ENCODE peak calls at places on chromosome 21, in six cellular contexts. One of them, this sample, is unnamed.
A peak's percentile ranks its signal among the peaks of the same experiment; 100 is the strongest.

GRCh38 chr21:39927304-39927886 is 60.2 kb downstream of the PCP4 start:
- DNase-seq in astrocyte: no peak
- DNase-seq in tibial artery: no peak
- DNase-seq in body of pancreas: peak; percentile 36
- DNase-seq in CD8-positive, alpha-beta T cell: no peak
- DNase-seq in heart left ventricle: no peak
- DNase-seq in this sample: no peak

GRCh38 chr21:43190544-43191340 is 21.9 kb downstream of the CRYAA start:
- DNase-seq in astrocyte: no peak
- DNase-seq in tibial artery: no peak
- DNase-seq in body of pancreas: no peak
- DNase-seq in CD8-positive, alpha-beta T cell: no peak
- DNase-seq in heart left ventricle: peak; percentile 42
- DNase-seq in this sample: no peak

GRCh38 chr21:25569711-25570110 is 37.6 kb downstream of the MRPL39 start:
- DNase-seq in astrocyte: no peak
- DNase-seq in tibial artery: no peak
- DNase-seq in body of pancreas: no peak
- DNase-seq in CD8-positive, alpha-beta T cell: no peak
- DNase-seq in heart left ventricle: no peak
- DNase-seq in this sample: no peak

GRCh38 chr21:14569868-14570267 is 23.8 kb upstream of the SAMSN1 start:
- DNase-seq in astrocyte: no peak
- DNase-seq in tibial artery: no peak
- DNase-seq in body of pancreas: no peak
- DNase-seq in CD8-positive, alpha-beta T cell: no peak
- DNase-seq in heart left ventricle: no peak
- DNase-seq in this sample: no peak

GRCh38 chr21:43718872-43719747 is at the start of gene PDXK:
- DNase-seq in astrocyte: peak; percentile 63
- DNase-seq in tibial artery: peak; percentile 78
- DNase-seq in body of pancreas: peak; percentile 88
- DNase-seq in CD8-positive, alpha-beta T cell: peak; percentile 66
- DNase-seq in heart left ventricle: peak; percentile 95
- DNase-seq in this sample: no peak

GRCh38 chr21:19508442-19508841 is 1104.9 kb upstream of the TMPRSS15 start:
- DNase-seq in astrocyte: no peak
- DNase-seq in tibial artery: no peak
- DNase-seq in body of pancreas: no peak
- DNase-seq in CD8-positive, alpha-beta T cell: no peak
- DNase-seq in heart left ventricle: no peak
- DNase-seq in this sample: no peak

GRCh38 chr21:28215214-28215954 is 777.3 kb downstream of the LTN1 start:
- DNase-seq in astrocyte: peak; percentile 44
- DNase-seq in tibial artery: peak; percentile 27
- DNase-seq in body of pancreas: no peak
- DNase-seq in CD8-positive, alpha-beta T cell: no peak
- DNase-seq in heart left ventricle: no peak
- DNase-seq in this sample: no peak

GRCh38 chr21:34962586-34963222 is 86.4 kb downstream of the RUNX1 start:
- DNase-seq in astrocyte: no peak
- DNase-seq in tibial artery: no peak
- DNase-seq in body of pancreas: no peak
- DNase-seq in CD8-positive, alpha-beta T cell: no peak
- DNase-seq in heart left ventricle: no peak
- DNase-seq in this sample: no peak

GRCh38 chr21:42250422-42251403 is 31.8 kb downstream of the ABCG1 start:
- DNase-seq in astrocyte: no peak
- DNase-seq in tibial artery: no peak
- DNase-seq in body of pancreas: no peak
- DNase-seq in CD8-positive, alpha-beta T cell: no peak
- DNase-seq in heart left ventricle: no peak
- DNase-seq in this sample: no peak

GRCh38 chr21:25944082-25944481 is 209.3 kb downstream of the GABPA start:
- DNase-seq in astrocyte: no peak
- DNase-seq in tibial artery: no peak
- DNase-seq in body of pancreas: no peak
- DNase-seq in CD8-positive, alpha-beta T cell: no peak
- DNase-seq in heart left ventricle: no peak
- DNase-seq in this sample: no peak

GRCh38 chr21:21434944-21435343 is 436.7 kb downstream of the NCAM2 start:
- DNase-seq in astrocyte: no peak
- DNase-seq in tibial artery: no peak
- DNase-seq in body of pancreas: no peak
- DNase-seq in CD8-positive, alpha-beta T cell: no peak
- DNase-seq in heart left ventricle: no peak
- DNase-seq in this sample: no peak

GRCh38 chr21:41112740-41113692 is 54.9 kb upstream of the BACE2 start:
- DNase-seq in astrocyte: peak; percentile 99
- DNase-seq in tibial artery: peak; percentile 47
- DNase-seq in body of pancreas: no peak
- DNase-seq in CD8-positive, alpha-beta T cell: no peak
- DNase-seq in heart left ventricle: no peak
- DNase-seq in this sample: no peak

GRCh38 chr21:28332796-28333195 is 659.9 kb downstream of the LTN1 start:
- DNase-seq in astrocyte: no peak
- DNase-seq in tibial artery: no peak
- DNase-seq in body of pancreas: no peak
- DNase-seq in CD8-positive, alpha-beta T cell: no peak
- DNase-seq in heart left ventricle: no peak
- DNase-seq in this sample: no peak

GRCh38 chr21:46457801-46458314 is 833 bp upstream of the DIP2A start:
- DNase-seq in astrocyte: peak; percentile 43
- DNase-seq in tibial artery: peak; percentile 40
- DNase-seq in body of pancreas: peak; percentile 37
- DNase-seq in CD8-positive, alpha-beta T cell: no peak
- DNase-seq in heart left ventricle: peak; percentile 79
- DNase-seq in this sample: no peak

GRCh38 chr21:17823846-17824245 is 4.7 kb upstream of the C21orf91 start:
- DNase-seq in astrocyte: no peak
- DNase-seq in tibial artery: no peak
- DNase-seq in body of pancreas: no peak
- DNase-seq in CD8-positive, alpha-beta T cell: no peak
- DNase-seq in heart left ventricle: no peak
- DNase-seq in this sample: no peak

GRCh38 chr21:36199021-36199420 is 42.4 kb downstream of the DOP1B start:
- DNase-seq in astrocyte: no peak
- DNase-seq in tibial artery: no peak
- DNase-seq in body of pancreas: no peak
- DNase-seq in CD8-positive, alpha-beta T cell: no peak
- DNase-seq in heart left ventricle: no peak
- DNase-seq in this sample: no peak

GRCh38 chr21:43597052-43597451 is 62.2 kb downstream of the HSF2BP start:
- DNase-seq in astrocyte: peak; percentile 93
- DNase-seq in tibial artery: no peak
- DNase-seq in body of pancreas: no peak
- DNase-seq in CD8-positive, alpha-beta T cell: no peak
- DNase-seq in heart left ventricle: no peak
- DNase-seq in this sample: no peak

GRCh38 chr21:20329636-20330035 is 668.6 kb upstream of the NCAM2 start:
- DNase-seq in astrocyte: no peak
- DNase-seq in tibial artery: no peak
- DNase-seq in body of pancreas: no peak
- DNase-seq in CD8-positive, alpha-beta T cell: no peak
- DNase-seq in heart left ventricle: no peak
- DNase-seq in this sample: no peak

GRCh38 chr21:43020177-43020576 is 45.8 kb downstream of the PKNOX1 start:
- DNase-seq in astrocyte: no peak
- DNase-seq in tibial artery: no peak
- DNase-seq in body of pancreas: no peak
- DNase-seq in CD8-positive, alpha-beta T cell: no peak
- DNase-seq in heart left ventricle: no peak
- DNase-seq in this sample: no peak

GRCh38 chr21:42524341-42525227 is 10.9 kb downstream of the SLC37A1 start:
- DNase-seq in astrocyte: peak; percentile 56
- DNase-seq in tibial artery: peak; percentile 69
- DNase-seq in body of pancreas: peak; percentile 67
- DNase-seq in CD8-positive, alpha-beta T cell: peak; percentile 38
- DNase-seq in heart left ventricle: peak; percentile 75
- DNase-seq in this sample: peak; percentile 41

GRCh38 chr21:34818663-34819158 is 149.9 kb downstream of the CLIC6 start:
- DNase-seq in astrocyte: no peak
- DNase-seq in tibial artery: no peak
- DNase-seq in body of pancreas: no peak
- DNase-seq in CD8-positive, alpha-beta T cell: no peak
- DNase-seq in heart left ventricle: no peak
- DNase-seq in this sample: no peak

GRCh38 chr21:46660505-46660904 is 25.0 kb downstream of the PRMT2 start:
- DNase-seq in astrocyte: no peak
- DNase-seq in tibial artery: no peak
- DNase-seq in body of pancreas: no peak
- DNase-seq in CD8-positive, alpha-beta T cell: no peak
- DNase-seq in heart left ventricle: no peak
- DNase-seq in this sample: no peak

GRCh38 chr21:21688877-21689276 is 690.7 kb downstream of the NCAM2 start:
- DNase-seq in astrocyte: peak; percentile 18
- DNase-seq in tibial artery: no peak
- DNase-seq in body of pancreas: no peak
- DNase-seq in CD8-positive, alpha-beta T cell: no peak
- DNase-seq in heart left ventricle: peak; percentile 51
- DNase-seq in this sample: no peak

GRCh38 chr21:39071623-39072214 is 111.5 kb downstream of the PSMG1 start:
- DNase-seq in astrocyte: peak; percentile 60
- DNase-seq in tibial artery: no peak
- DNase-seq in body of pancreas: no peak
- DNase-seq in CD8-positive, alpha-beta T cell: no peak
- DNase-seq in heart left ventricle: no peak
- DNase-seq in this sample: no peak

GRCh38 chr21:29124645-29125044 is 5.8 kb upstream of the MAP3K7CL start:
- DNase-seq in astrocyte: no peak
- DNase-seq in tibial artery: no peak
- DNase-seq in body of pancreas: no peak
- DNase-seq in CD8-positive, alpha-beta T cell: no peak
- DNase-seq in heart left ventricle: no peak
- DNase-seq in this sample: no peak

GRCh38 chr21:28436286-28436932 is 556.3 kb downstream of the LTN1 start:
- DNase-seq in astrocyte: peak; percentile 74
- DNase-seq in tibial artery: no peak
- DNase-seq in body of pancreas: no peak
- DNase-seq in CD8-positive, alpha-beta T cell: no peak
- DNase-seq in heart left ventricle: no peak
- DNase-seq in this sample: no peak

GRCh38 chr21:25956993-25957714 is 213.4 kb downstream of the APP start:
- DNase-seq in astrocyte: peak; percentile 77
- DNase-seq in tibial artery: peak; percentile 53
- DNase-seq in body of pancreas: no peak
- DNase-seq in CD8-positive, alpha-beta T cell: no peak
- DNase-seq in heart left ventricle: no peak
- DNase-seq in this sample: no peak

GRCh38 chr21:16070207-16070651 is 340.4 kb downstream of the USP25 start:
- DNase-seq in astrocyte: peak; percentile 75
- DNase-seq in tibial artery: no peak
- DNase-seq in body of pancreas: no peak
- DNase-seq in CD8-positive, alpha-beta T cell: no peak
- DNase-seq in heart left ventricle: no peak
- DNase-seq in this sample: no peak
- TF ChIP-seq CTCF in astrocyte: peak; percentile 30
- TF ChIP-seq CTCF in tibial artery: no peak
- TF ChIP-seq CTCF in body of pancreas: no peak
- TF ChIP-seq CTCF in CD8-positive, alpha-beta T cell: no peak
- TF ChIP-seq CTCF in heart left ventricle: no peak
- TF ChIP-seq CTCF in this sample: no peak

GRCh38 chr21:37425684-37426083 is 59.1 kb downstream of the DYRK1A start:
- DNase-seq in astrocyte: no peak
- DNase-seq in tibial artery: no peak
- DNase-seq in body of pancreas: no peak
- DNase-seq in CD8-positive, alpha-beta T cell: no peak
- DNase-seq in heart left ventricle: no peak
- DNase-seq in this sample: no peak
- H3K27ac ChIP-seq in astrocyte: no peak overlapping the region
- H3K27ac ChIP-seq in tibial artery: no peak overlapping the region
- H3K27ac ChIP-seq in body of pancreas: no peak overlapping the region
- H3K27ac ChIP-seq in CD8-positive, alpha-beta T cell: no peak overlapping the region
- H3K27ac ChIP-seq in heart left ventricle: peak overlapping the region; percentile 56
- H3K27ac ChIP-seq in this sample: no peak overlapping the region

GRCh38 chr21:44876849-44877575 is 3.5 kb upstream of the PTTG1IP start:
- DNase-seq in astrocyte: no peak
- DNase-seq in tibial artery: no peak
- DNase-seq in body of pancreas: no peak
- DNase-seq in CD8-positive, alpha-beta T cell: no peak
- DNase-seq in heart left ventricle: no peak
- DNase-seq in this sample: no peak

GRCh38 chr21:44874497-44875331 is 1.2 kb upstream of the PTTG1IP start:
- DNase-seq in astrocyte: no peak
- DNase-seq in tibial artery: peak; percentile 81
- DNase-seq in body of pancreas: peak; percentile 68
- DNase-seq in CD8-positive, alpha-beta T cell: no peak
- DNase-seq in heart left ventricle: peak; percentile 86
- DNase-seq in this sample: peak; percentile 23

GRCh38 chr21:44874240-44874496 is 678 bp upstream of the PTTG1IP start:
- DNase-seq in astrocyte: no peak
- DNase-seq in tibial artery: no peak
- DNase-seq in body of pancreas: no peak
- DNase-seq in CD8-positive, alpha-beta T cell: no peak
- DNase-seq in heart left ventricle: no peak
- DNase-seq in this sample: no peak

GRCh38 chr21:44873356-44874239 is at the start of gene PTTG1IP:
- DNase-seq in astrocyte: peak; percentile 84
- DNase-seq in tibial artery: peak; percentile 98
- DNase-seq in body of pancreas: peak; percentile 99
- DNase-seq in CD8-positive, alpha-beta T cell: peak; percentile 99
- DNase-seq in heart left ventricle: peak; percentile 100
- DNase-seq in this sample: peak; percentile 93

DNA sequence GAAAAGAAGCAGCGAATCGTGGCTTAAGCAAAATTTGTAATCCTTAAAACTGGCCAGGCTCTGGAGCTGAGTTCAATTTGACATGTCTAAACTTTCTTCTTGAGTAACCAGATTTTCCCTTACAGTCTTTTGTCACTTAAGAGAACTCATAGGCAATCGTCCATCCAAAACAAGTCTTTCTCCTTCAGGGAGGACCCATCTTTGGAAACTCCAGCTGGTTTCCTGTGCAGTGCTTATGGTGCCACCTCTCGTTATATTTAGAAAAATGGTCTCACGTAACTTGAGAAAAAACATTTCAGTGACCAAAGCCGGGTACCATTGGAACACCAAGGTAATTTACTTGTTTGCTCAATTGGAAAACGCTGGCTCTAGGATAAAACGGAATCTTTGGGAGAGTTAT is 1.9 kb upstream of the PTTG1IP start:
- DNase-seq in astrocyte: peak; percentile 26
- DNase-seq in tibial artery: no peak
- DNase-seq in body of pancreas: no peak
- DNase-seq in CD8-positive, alpha-beta T cell: no peak
- DNase-seq in heart left ventricle: no peak
- DNase-seq in this sample: no peak
- H3K4me3 ChIP-seq in astrocyte: peak overlapping the region; percentile 58
- H3K4me3 ChIP-seq in tibial artery: peak overlapping the region; percentile 93
- H3K4me3 ChIP-seq in body of pancreas: no peak overlapping the region
- H3K4me3 ChIP-seq in CD8-positive, alpha-beta T cell: peak overlapping the region; percentile 76
- H3K4me3 ChIP-seq in heart left ventricle: peak overlapping the region; percentile 72
- H3K4me3 ChIP-seq in this sample: peak overlapping the region; percentile 91

DNA sequence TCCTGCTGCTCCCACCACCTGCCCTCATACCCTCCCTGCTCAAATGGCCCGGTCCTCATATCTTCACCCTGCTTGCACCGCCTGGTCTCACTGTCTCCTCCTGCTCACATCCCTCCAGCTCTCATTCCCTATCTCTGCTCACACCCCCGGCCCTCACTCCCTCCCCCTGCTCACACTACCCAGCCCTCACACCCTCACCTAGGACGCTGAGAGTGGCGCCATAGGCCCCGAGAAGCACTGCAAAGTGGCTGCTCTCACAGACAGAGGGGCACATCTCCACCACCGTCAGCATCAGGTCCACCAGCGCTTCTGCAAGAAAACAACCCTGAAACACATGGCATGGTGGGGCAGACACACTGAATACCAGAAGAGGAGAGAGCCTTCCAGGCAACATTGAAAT is 38.6 kb downstream of the MRAP start:
- DNase-seq in astrocyte: no peak
- DNase-seq in tibial artery: no peak
- DNase-seq in body of pancreas: no peak
- DNase-seq in CD8-positive, alpha-beta T cell: no peak
- DNase-seq in heart left ventricle: no peak
- DNase-seq in this sample: no peak
- TF ChIP-seq CTCF in astrocyte: no peak
- TF ChIP-seq CTCF in tibial artery: no peak
- TF ChIP-seq CTCF in body of pancreas: no peak
- TF ChIP-seq CTCF in CD8-positive, alpha-beta T cell: no peak
- TF ChIP-seq CTCF in heart left ventricle: no peak
- TF ChIP-seq CTCF in this sample: no peak

This sample was measured in thoracic aorta.